ENCODE peak calls at places on chromosome 9, in nine cellular contexts. E is endothelial cell, M is neural progenitor cell, N is heart right ventricle, P is DND-41, J is body of pancreas, T is AG04450, O is thyroid gland, C is neural crest cell. H is an unnamed sample.

GRCh38 chr9:97529363-97530076 is 28.1 kb downstream of the TMOD1 start:
- DNase-seq in M (no peak), N (no peak), C (no peak), P (no peak), E (no peak), J (no peak), O (peak), T (no peak), H (no peak)

GRCh38 chr9:136621734-136622093 is 41.0 kb upstream of the EGFL7 start:
- DNase-seq in M (no peak), J (no peak), P (no peak), T (no peak), C (no peak), N (no peak), O (no peak), E (no peak), H (no peak)

GRCh38 chr9:92605224-92605623 is 64.7 kb downstream of the IPPK start:
- DNase-seq in N (no peak), J (no peak), P (no peak), C (no peak), M (no peak), O (no peak), E (no peak), T (no peak), H (no peak)

GRCh38 chr9:108654566-108654965 is 201.2 kb downstream of the ACTL7B start:
- DNase-seq in E (no peak), O (no peak), C (no peak), P (no peak), N (no peak), M (no peak), J (no peak), T (no peak), H (no peak)

GRCh38 chr9:16312116-16312515 is 558.4 kb downstream of the BNC2 start:
- DNase-seq in O (no peak), T (no peak), M (no peak), N (no peak), C (no peak), E (no peak), P (no peak), J (no peak), H (no peak)

GRCh38 chr9:114291886-114292590 is 30.9 kb upstream of the ORM1 start:
- DNase-seq in E (no peak), C (no peak), O (no peak), J (peak), T (no peak), M (no peak), P (no peak), N (no peak), H (no peak)

GRCh38 chr9:8917978-8918739 is 1118.6 kb upstream of the DMAC1 start:
- DNase-seq in P (no peak), T (no peak), M (no peak), E (no peak), C (no peak), N (no peak), O (no peak), J (no peak), H (no peak)

GRCh38 chr9:137268538-137269201 is 8.9 kb upstream of the TOR4A start:
- DNase-seq in N (peak), E (no peak), O (no peak), P (no peak), J (no peak), C (no peak), T (no peak), M (no peak), H (no peak)

GRCh38 chr9:114366334-114367128 is 21.3 kb downstream of the AKNA start:
- DNase-seq in M (no peak), N (no peak), E (no peak), T (peak), C (no peak), J (no peak), P (no peak), O (no peak), H (no peak)

GRCh38 chr9:91903126-91903911 is 46.7 kb downstream of the ROR2 start:
- DNase-seq in C (no peak), J (no peak), P (no peak), O (no peak), E (no peak), N (no peak), T (no peak), M (no peak), H (no peak)

GRCh38 chr9:110769667-110770066 is 101.1 kb downstream of the MUSK start:
- DNase-seq in E (no peak), O (no peak), J (no peak), P (no peak), C (no peak), M (no peak), N (no peak), T (no peak), H (no peak)

GRCh38 chr9:61668846-61669245 is 479.0 kb downstream of the SPATA31A7 start:
- DNase-seq in N (no peak), O (no peak), T (no peak), C (no peak), J (no peak), E (no peak), P (no peak), M (no peak), H (no peak)

GRCh38 chr9:133421615-133422542 is at the start of gene ADAMTS13:
- DNase-seq in T (no peak), P (no peak), M (peak), C (no peak), O (no peak), J (no peak), E (no peak), N (no peak), H (no peak)

GRCh38 chr9:136821333-136822031 is 13.7 kb downstream of the RABL6 start:
- DNase-seq in M (peak), N (no peak), T (no peak), J (peak), O (no peak), P (no peak), C (no peak), E (peak), H (no peak)

GRCh38 chr9:6015278-6016157 is at the start of gene RANBP6:
- DNase-seq in O (peak), E (peak), N (peak), C (peak), T (peak), P (peak), M (peak), J (peak), H (peak)

GRCh38 chr9:98558575-98558974 is 150.2 kb downstream of the GABBR2 start:
- DNase-seq in N (no peak), O (peak), J (no peak), P (no peak), E (no peak), M (no peak), C (no peak), T (no peak), H (no peak)

GRCh38 chr9:137902646-137903045 is 25.1 kb downstream of the CACNA1B start:
- DNase-seq in O (no peak), E (no peak), C (no peak), J (no peak), M (no peak), N (no peak), T (no peak), P (peak), H (no peak)

GRCh38 chr9:21546949-21547348 is 64.8 kb upstream of the IFNE start:
- DNase-seq in T (no peak), J (no peak), M (no peak), N (no peak), P (no peak), O (no peak), C (no peak), E (no peak), H (no peak)

GRCh38 chr9:133528887-133529262 is 4.1 kb upstream of the MYMK start:
- DNase-seq in O (no peak), T (no peak), E (no peak), J (no peak), P (no peak), C (no peak), N (no peak), M (no peak), H (no peak)

GRCh38 chr9:137349471-137350033 is 47.5 kb upstream of the NRARP start:
- DNase-seq in O (no peak), N (no peak), J (no peak), T (no peak), E (no peak), C (no peak), M (no peak), P (no peak), H (no peak)

GRCh38 chr9:29214162-29214520 is 1640.9 kb upstream of the C9orf72 start:
- DNase-seq in O (peak), M (peak), E (peak), C (peak), N (no peak), J (peak), T (no peak), P (no peak), H (no peak)

GRCh38 chr9:92720807-92721535 is 43.7 kb downstream of the BICD2 start:
- DNase-seq in C (no peak), E (no peak), M (no peak), J (peak), O (no peak), P (no peak), T (no peak), N (no peak), H (no peak)

GRCh38 chr9:121634800-121635261 is 16.6 kb upstream of the DAB2IP start:
- DNase-seq in M (peak), N (no peak), O (peak), E (peak), J (no peak), P (no peak), T (no peak), C (peak), H (no peak)

GRCh38 chr9:1049641-1050040 is 516 bp upstream of the DMRT2 start:
- DNase-seq in N (no peak), C (no peak), M (no peak), J (no peak), P (no peak), T (no peak), E (no peak), O (no peak), H (no peak)

GRCh38 chr9:136310273-136311030 is 6.6 kb upstream of the CCDC187 start:
- DNase-seq in M (no peak), O (peak), C (no peak), T (no peak), N (peak), J (no peak), P (peak), E (no peak), H (no peak)

GRCh38 chr9:98193336-98193944 is 1.0 kb upstream of the CORO2A start:
- DNase-seq in N (no peak), P (no peak), O (no peak), J (no peak), M (no peak), T (no peak), E (no peak), C (no peak), H (no peak)

GRCh38 chr9:134947265-134947955 is 29.7 kb upstream of the FCN1 start:
- DNase-seq in J (no peak), O (no peak), N (no peak), M (no peak), C (no peak), E (no peak), T (no peak), P (no peak), H (no peak)

GRCh38 chr9:13845460-13845859 is 468.5 kb downstream of the NFIB start:
- DNase-seq in T (no peak), O (no peak), P (no peak), E (no peak), J (no peak), C (no peak), N (no peak), M (no peak), H (no peak)

GRCh38 chr9:129312251-129312650 is 134.2 kb upstream of the IER5L start:
- DNase-seq in N (no peak), M (no peak), O (no peak), C (no peak), P (no peak), E (no peak), T (no peak), J (no peak), H (peak)

DNA sequence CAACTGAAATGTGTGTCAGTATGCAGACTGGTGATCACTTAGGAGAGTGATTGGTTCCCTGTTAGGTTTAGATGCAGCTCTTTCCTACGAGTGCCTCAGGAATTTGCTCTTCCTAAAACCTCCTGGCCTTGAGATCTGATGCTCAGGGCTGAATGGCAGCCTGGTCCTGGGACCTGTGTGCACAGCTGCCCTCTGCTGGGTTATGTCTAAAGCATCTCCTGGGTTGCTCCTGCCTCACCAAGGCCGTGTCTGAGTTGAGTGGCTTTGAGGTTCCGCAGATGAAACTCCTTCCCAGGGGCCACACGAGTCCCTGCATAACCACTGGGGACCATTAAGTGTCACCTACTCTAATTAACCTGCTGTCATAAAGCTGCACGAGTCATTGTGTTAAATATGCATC is 59.5 kb downstream of the MVB12B start:
- DNase-seq in M (peak), T (no peak), N (no peak), E (peak), J (no peak), C (no peak), P (no peak), O (no peak), H (no peak)
- TF ChIP-seq CTCF in M (peak), T (peak), N (peak), E (no peak), J (no peak), C (peak), P (peak), O (no peak), H (no peak)

GRCh38 chr9:80077059-80077458 is 505.3 kb downstream of the TLE4 start:
- DNase-seq in E (no peak), T (no peak), C (no peak), J (no peak), M (no peak), N (no peak), P (no peak), O (no peak), H (no peak)
- TF ChIP-seq CTCF in E (no peak), T (no peak), C (no peak), J (no peak), M (no peak), N (no peak), P (no peak), O (no peak), H (no peak)

GRCh38 chr9:128020692-128021091 is 39.9 kb upstream of the EEIG1 start:
- DNase-seq in J (no peak), P (no peak), T (no peak), N (no peak), E (no peak), M (no peak), O (no peak), C (no peak), H (no peak)
- TF ChIP-seq CTCF in J (no peak), P (peak), T (peak), N (peak), E (no peak), M (peak), O (no peak), C (peak), H (peak)

DNA sequence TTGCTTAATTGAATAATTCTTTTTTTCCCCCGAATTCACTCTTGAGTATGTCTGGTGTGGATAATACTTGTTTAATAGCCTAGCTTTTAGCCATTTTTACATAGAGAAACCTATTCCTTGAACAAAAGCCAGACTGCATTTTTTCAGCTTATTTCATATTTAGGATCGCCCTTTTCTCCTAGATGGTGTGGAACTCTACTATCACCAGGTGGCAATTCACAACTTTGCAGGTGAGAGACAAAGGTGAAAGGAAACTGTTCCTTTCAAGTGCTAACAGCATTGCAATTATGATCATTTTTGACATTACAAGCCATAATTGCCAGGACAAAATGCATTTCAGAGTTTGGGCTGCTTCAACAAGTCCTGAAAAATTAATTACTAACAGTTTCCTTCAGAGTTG is 57.4 kb upstream of the SH3GL2 start:
- DNase-seq in J (no peak), P (no peak), C (no peak), E (no peak), M (no peak), N (no peak), T (no peak), O (no peak), H (no peak)
- TF ChIP-seq CTCF in J (no peak), P (no peak), C (no peak), E (no peak), M (no peak), N (no peak), T (no peak), O (no peak), H (no peak)

H was measured in mesothelial cell of epicardium.